ENCODE peak calls at places on chromosomes 6 and 20, in six cellular contexts. E is stimulated activated CD4-positive, alpha-beta T cell treated with anti-CD3 and anti-CD28 coated beads, TNF-alpha, amount 100 ng/mL, for 24 hours; A is kidney epithelial cell; B is NCI-H1436 treated with DMSO at 0.1 percent for 48 hours; I is T follicular helper cell; R is iris pigment epithelial cell. D is an unnamed sample.

GRCh38 chr6:12312736-12313135 is 22.6 kb downstream of the EDN1 start:
- DNase-seq in E (no peak), A (no peak), B (no peak), I (no peak), R (no peak), D (no peak)

GRCh38 chr20:3242167-3242692 is 3.2 kb upstream of the SLC4A11 start:
- DNase-seq in E (no peak), A (no peak), B (no peak), I (no peak), R (no peak), D (no peak)

GRCh38 chr6:5208491-5208890 is 52.3 kb downstream of the LYRM4 start:
- DNase-seq in E (no peak), A (no peak), B (no peak), I (no peak), R (no peak), D (no peak)

GRCh38 chr20:48292806-48293205 is 507.5 kb upstream of the SULF2 start:
- DNase-seq in E (no peak), A (no peak), B (no peak), I (no peak), R (no peak), D (no peak)

GRCh38 chr6:158211273-158212055 is 43.3 kb downstream of the GTF2H5 start:
- DNase-seq in E (no peak), A (no peak), B (no peak), I (no peak), R (peak), D (no peak)

GRCh38 chr20:32980131-32980941 is 23.9 kb downstream of the SUN5 start:
- DNase-seq in E (no peak), A (no peak), B (no peak), I (no peak), R (no peak), D (no peak)

GRCh38 chr6:127585123-127585522 is 8.1 kb downstream of the C6orf58 start:
- DNase-seq in E (no peak), A (no peak), B (no peak), I (no peak), R (no peak), D (no peak)

GRCh38 chr6:56863366-56863765 is 91.5 kb upstream of the BEND6 start:
- DNase-seq in E (no peak), A (no peak), B (no peak), I (no peak), R (peak), D (no peak)

GRCh38 chr6:124870611-124871201 is 91.5 kb upstream of the RNF217 start:
- DNase-seq in E (no peak), A (no peak), B (no peak), I (no peak), R (peak), D (no peak)

GRCh38 chr20:40254023-40254772 is 434.8 kb downstream of the MAFB start:
- DNase-seq in E (no peak), A (no peak), B (no peak), I (no peak), R (no peak), D (no peak)

GRCh38 chr6:44176935-44177509 is 18.4 kb downstream of the CAPN11 start:
- DNase-seq in E (no peak), A (no peak), B (no peak), I (no peak), R (no peak), D (no peak)

GRCh38 chr6:81735756-81736380 is 16.6 kb downstream of the TENT5A start:
- DNase-seq in E (no peak), A (no peak), B (no peak), I (no peak), R (peak), D (no peak)

GRCh38 chr20:58673119-58673518 is 19.5 kb upstream of the NPEPL1 start:
- DNase-seq in E (no peak), A (no peak), B (no peak), I (no peak), R (no peak), D (no peak)

GRCh38 chr20:19779634-19780033 is 21.6 kb downstream of the RIN2 start:
- DNase-seq in E (no peak), A (no peak), B (no peak), I (no peak), R (no peak), D (no peak)

GRCh38 chr6:71190809-71191208 is 97.8 kb upstream of the OGFRL1 start:
- DNase-seq in E (no peak), A (no peak), B (no peak), I (no peak), R (peak), D (no peak)

GRCh38 chr6:21382821-21383455 is 210.6 kb upstream of the SOX4 start:
- DNase-seq in E (no peak), A (no peak), B (no peak), I (no peak), R (no peak), D (no peak)

GRCh38 chr6:157151989-157152388 is 171.3 kb downstream of the TMEM242 start:
- DNase-seq in E (no peak), A (no peak), B (no peak), I (no peak), R (peak), D (no peak)

GRCh38 chr6:128659878-128660622 is 139.7 kb upstream of the PTPRK start:
- DNase-seq in E (no peak), A (no peak), B (no peak), I (no peak), R (peak), D (no peak)

GRCh38 chr6:108707328-108707976 is 140.8 kb upstream of the ARMC2 start:
- DNase-seq in E (no peak), A (no peak), B (no peak), I (no peak), R (peak), D (no peak)

GRCh38 chr6:33586108-33586640 is 6.1 kb upstream of the BAK1 start:
- DNase-seq in E (no peak), A (no peak), B (no peak), I (no peak), R (no peak), D (no peak)

GRCh38 chr6:68279793-68280557 is 355.1 kb upstream of the ADGRB3 start:
- DNase-seq in E (no peak), A (no peak), B (no peak), I (no peak), R (peak), D (no peak)

GRCh38 chr6:134352786-134353480 is 35.0 kb upstream of the SGK1 start:
- DNase-seq in E (no peak), A (no peak), B (no peak), I (no peak), R (peak), D (no peak)

GRCh38 chr6:116876635-116877611 is at the start of gene RFX6:
- DNase-seq in E (no peak), A (no peak), B (no peak), I (no peak), R (no peak), D (no peak)

GRCh38 chr6:55185144-55185543 is 10.8 kb downstream of the HCRTR2 start:
- DNase-seq in E (no peak), A (no peak), B (no peak), I (no peak), R (no peak), D (no peak)

D was measured in GM18507.